ENCODE peak calls at places on chromosome 12, in five cellular contexts. One of them, this sample, is unnamed.

GRCh38 chr12:108266131-108266530 is 73.0 kb downstream of the CMKLR1 start:
- DNase-seq in left ventricle myocardium inferior: no peak
- DNase-seq in ELR: no peak
- DNase-seq in NCI-H1092: no peak
- DNase-seq in Calu3: no peak
- DNase-seq in this sample: no peak

GRCh38 chr12:48104531-48104930 is 1.3 kb downstream of the SENP1 start:
- DNase-seq in left ventricle myocardium inferior: no peak
- DNase-seq in Calu3: no peak
- DNase-seq in ELR: peak; percentile 8
- DNase-seq in NCI-H1092: no peak
- DNase-seq in this sample: no peak

GRCh38 chr12:48265792-48266191 is 62.7 kb upstream of the OR10AD1 start:
- DNase-seq in NCI-H1092: no peak
- DNase-seq in left ventricle myocardium inferior: no peak
- DNase-seq in Calu3: no peak
- DNase-seq in ELR: no peak
- DNase-seq in this sample: no peak

GRCh38 chr12:92987846-92988621 is 58.9 kb upstream of the EEA1 start:
- DNase-seq in NCI-H1092: no peak
- DNase-seq in ELR: no peak
- DNase-seq in left ventricle myocardium inferior: peak; percentile 25
- DNase-seq in Calu3: no peak
- DNase-seq in this sample: no peak

GRCh38 chr12:115611477-115611876 is 666.0 kb downstream of the MED13L start:
- DNase-seq in NCI-H1092: peak; percentile 45
- DNase-seq in left ventricle myocardium inferior: peak; percentile 40
- DNase-seq in Calu3: no peak
- DNase-seq in ELR: no peak
- DNase-seq in this sample: no peak

GRCh38 chr12:125314051-125314882 is 249.0 kb downstream of the AACS start:
- DNase-seq in Calu3: no peak
- DNase-seq in NCI-H1092: no peak
- DNase-seq in ELR: no peak
- DNase-seq in left ventricle myocardium inferior: no peak
- DNase-seq in this sample: no peak

GRCh38 chr12:49543914-49544815 is 5.3 kb downstream of the KCNH3 start:
- DNase-seq in Calu3: no peak
- DNase-seq in left ventricle myocardium inferior: peak; percentile 11
- DNase-seq in ELR: no peak
- DNase-seq in NCI-H1092: no peak
- DNase-seq in this sample: no peak

GRCh38 chr12:29681996-29682534 is 101.7 kb downstream of the TMTC1 start:
- DNase-seq in ELR: no peak
- DNase-seq in left ventricle myocardium inferior: no peak
- DNase-seq in NCI-H1092: no peak
- DNase-seq in Calu3: no peak
- DNase-seq in this sample: no peak